ENCODE peak calls at places on chromosomes 3 and 15, in seven cellular contexts. One of them, this sample, is unnamed.

GRCh38 chr15:60426870-60427528 is 29.2 kb upstream of the ANXA2 start:
- DNase-seq in mesothelial cell of epicardium: no peak
- DNase-seq in D721Med: no peak
- DNase-seq in HL-60: no peak
- DNase-seq in vagina: no peak
- DNase-seq in brain microvascular endothelial cell: no peak
- DNase-seq in progenitor cell of endocrine pancreas: no peak
- DNase-seq in this sample: no peak

GRCh38 chr3:165839296-165840076 is 2.3 kb upstream of the BCHE start:
- DNase-seq in mesothelial cell of epicardium: no peak
- DNase-seq in D721Med: no peak
- DNase-seq in HL-60: no peak
- DNase-seq in vagina: no peak
- DNase-seq in brain microvascular endothelial cell: no peak
- DNase-seq in progenitor cell of endocrine pancreas: no peak
- DNase-seq in this sample: no peak

GRCh38 chr3:9881440-9881839 is 1.4 kb upstream of the CIDEC start:
- DNase-seq in mesothelial cell of epicardium: no peak
- DNase-seq in D721Med: no peak
- DNase-seq in HL-60: no peak
- DNase-seq in vagina: no peak
- DNase-seq in brain microvascular endothelial cell: no peak
- DNase-seq in progenitor cell of endocrine pancreas: no peak
- DNase-seq in this sample: no peak

GRCh38 chr15:56812255-56812654 is 78.9 kb upstream of the ZNF280D start:
- DNase-seq in mesothelial cell of epicardium: no peak
- DNase-seq in D721Med: no peak
- DNase-seq in HL-60: no peak
- DNase-seq in vagina: no peak
- DNase-seq in brain microvascular endothelial cell: no peak
- DNase-seq in progenitor cell of endocrine pancreas: no peak
- DNase-seq in this sample: no peak

GRCh38 chr3:64104691-64105101 is 81.4 kb upstream of the PSMD6 start:
- DNase-seq in mesothelial cell of epicardium: no peak
- DNase-seq in D721Med: no peak
- DNase-seq in HL-60: no peak
- DNase-seq in vagina: peak; percentile 18
- DNase-seq in brain microvascular endothelial cell: no peak
- DNase-seq in progenitor cell of endocrine pancreas: no peak
- DNase-seq in this sample: no peak

GRCh38 chr15:40500584-40501330 is 30.0 kb downstream of the CHST14 start:
- DNase-seq in mesothelial cell of epicardium: no peak
- DNase-seq in D721Med: no peak
- DNase-seq in HL-60: no peak
- DNase-seq in vagina: no peak
- DNase-seq in brain microvascular endothelial cell: peak; percentile 64
- DNase-seq in progenitor cell of endocrine pancreas: no peak
- DNase-seq in this sample: no peak

GRCh38 chr3:188854395-188855149 is 317.2 kb upstream of the TPRG1 start:
- DNase-seq in mesothelial cell of epicardium: no peak
- DNase-seq in D721Med: no peak
- DNase-seq in HL-60: no peak
- DNase-seq in vagina: no peak
- DNase-seq in brain microvascular endothelial cell: no peak
- DNase-seq in progenitor cell of endocrine pancreas: no peak
- DNase-seq in this sample: no peak

GRCh38 chr3:194282436-194283122 is 68.5 kb downstream of the CPN2 start:
- DNase-seq in mesothelial cell of epicardium: no peak
- DNase-seq in D721Med: no peak
- DNase-seq in HL-60: no peak
- DNase-seq in vagina: no peak
- DNase-seq in brain microvascular endothelial cell: no peak
- DNase-seq in progenitor cell of endocrine pancreas: no peak
- DNase-seq in this sample: peak; percentile 11

GRCh38 chr3:38843898-38844297 is 27.9 kb upstream of the SCN10A start:
- DNase-seq in mesothelial cell of epicardium: no peak
- DNase-seq in D721Med: no peak
- DNase-seq in HL-60: no peak
- DNase-seq in vagina: no peak
- DNase-seq in brain microvascular endothelial cell: peak; percentile 51
- DNase-seq in progenitor cell of endocrine pancreas: no peak
- DNase-seq in this sample: no peak

GRCh38 chr15:85992224-85992623 is 87.4 kb upstream of the AGBL1 start:
- DNase-seq in mesothelial cell of epicardium: no peak
- DNase-seq in D721Med: no peak
- DNase-seq in HL-60: no peak
- DNase-seq in vagina: no peak
- DNase-seq in brain microvascular endothelial cell: no peak
- DNase-seq in progenitor cell of endocrine pancreas: no peak
- DNase-seq in this sample: no peak

GRCh38 chr3:57007513-57008415 is 52.7 kb upstream of the SPATA12 start:
- DNase-seq in mesothelial cell of epicardium: no peak
- DNase-seq in D721Med: no peak
- DNase-seq in HL-60: no peak
- DNase-seq in vagina: peak; percentile 94
- DNase-seq in brain microvascular endothelial cell: peak; percentile 82
- DNase-seq in progenitor cell of endocrine pancreas: no peak
- DNase-seq in this sample: peak; percentile 44

GRCh38 chr3:136249593-136250225 is 431 bp upstream of the PCCB start:
- DNase-seq in mesothelial cell of epicardium: no peak
- DNase-seq in D721Med: no peak
- DNase-seq in HL-60: peak; percentile 34
- DNase-seq in vagina: no peak
- DNase-seq in brain microvascular endothelial cell: no peak
- DNase-seq in progenitor cell of endocrine pancreas: no peak
- DNase-seq in this sample: no peak

GRCh38 chr15:88393719-88394519 is 73.3 kb downstream of the MRPL46 start:
- DNase-seq in mesothelial cell of epicardium: peak; percentile 5
- DNase-seq in D721Med: no peak
- DNase-seq in HL-60: no peak
- DNase-seq in vagina: peak; percentile 85
- DNase-seq in brain microvascular endothelial cell: no peak
- DNase-seq in progenitor cell of endocrine pancreas: no peak
- DNase-seq in this sample: no peak

GRCh38 chr15:65077981-65078352 is 1.4 kb downstream of the KBTBD13 start:
- DNase-seq in mesothelial cell of epicardium: peak; percentile 68
- DNase-seq in D721Med: no peak
- DNase-seq in HL-60: peak; percentile 20
- DNase-seq in vagina: no peak
- DNase-seq in brain microvascular endothelial cell: peak; percentile 12
- DNase-seq in progenitor cell of endocrine pancreas: peak; percentile 38
- DNase-seq in this sample: no peak

GRCh38 chr3:155173771-155174170 is 93.7 kb downstream of the MME start:
- DNase-seq in mesothelial cell of epicardium: no peak
- DNase-seq in D721Med: no peak
- DNase-seq in HL-60: no peak
- DNase-seq in vagina: no peak
- DNase-seq in brain microvascular endothelial cell: no peak
- DNase-seq in progenitor cell of endocrine pancreas: no peak
- DNase-seq in this sample: no peak

GRCh38 chr3:145070795-145071194 is 1090.2 kb downstream of the PLOD2 start:
- DNase-seq in mesothelial cell of epicardium: no peak
- DNase-seq in D721Med: no peak
- DNase-seq in HL-60: no peak
- DNase-seq in vagina: no peak
- DNase-seq in brain microvascular endothelial cell: no peak
- DNase-seq in progenitor cell of endocrine pancreas: no peak
- DNase-seq in this sample: no peak

GRCh38 chr3:107416886-107417285 is 39.6 kb downstream of the CCDC54 start:
- DNase-seq in mesothelial cell of epicardium: no peak
- DNase-seq in D721Med: no peak
- DNase-seq in HL-60: no peak
- DNase-seq in vagina: no peak
- DNase-seq in brain microvascular endothelial cell: no peak
- DNase-seq in progenitor cell of endocrine pancreas: no peak
- DNase-seq in this sample: no peak

GRCh38 chr15:100030586-100031249 is 297.5 kb upstream of the LYSMD4 start:
- DNase-seq in mesothelial cell of epicardium: no peak
- DNase-seq in D721Med: no peak
- DNase-seq in HL-60: no peak
- DNase-seq in vagina: peak; percentile 67
- DNase-seq in brain microvascular endothelial cell: peak; percentile 39
- DNase-seq in progenitor cell of endocrine pancreas: no peak
- DNase-seq in this sample: no peak

GRCh38 chr15:77723756-77724155 is 91.0 kb upstream of the LINGO1 start:
- DNase-seq in mesothelial cell of epicardium: no peak
- DNase-seq in D721Med: no peak
- DNase-seq in HL-60: no peak
- DNase-seq in vagina: no peak
- DNase-seq in brain microvascular endothelial cell: no peak
- DNase-seq in progenitor cell of endocrine pancreas: no peak
- DNase-seq in this sample: no peak

GRCh38 chr15:74995779-74996765 is 709 bp downstream of the SCAMP5 start:
- DNase-seq in mesothelial cell of epicardium: peak; percentile 44
- DNase-seq in D721Med: no peak
- DNase-seq in HL-60: no peak
- DNase-seq in vagina: no peak
- DNase-seq in brain microvascular endothelial cell: no peak
- DNase-seq in progenitor cell of endocrine pancreas: peak; percentile 40
- DNase-seq in this sample: no peak
- TF ChIP-seq CTCF in mesothelial cell of epicardium: no peak
- TF ChIP-seq CTCF in D721Med: no peak
- TF ChIP-seq CTCF in HL-60: no peak
- TF ChIP-seq CTCF in vagina: no peak
- TF ChIP-seq CTCF in brain microvascular endothelial cell: no peak
- TF ChIP-seq CTCF in progenitor cell of endocrine pancreas: peak; percentile 16
- TF ChIP-seq CTCF in this sample: no peak

GRCh38 chr3:138686771-138687221 is 78.2 kb downstream of the FAIM start:
- DNase-seq in mesothelial cell of epicardium: no peak
- DNase-seq in D721Med: no peak
- DNase-seq in HL-60: no peak
- DNase-seq in vagina: no peak
- DNase-seq in brain microvascular endothelial cell: peak; percentile 80
- DNase-seq in progenitor cell of endocrine pancreas: no peak
- DNase-seq in this sample: no peak

GRCh38 chr3:138690036-138690435 is 81.5 kb downstream of the FAIM start:
- DNase-seq in mesothelial cell of epicardium: no peak
- DNase-seq in D721Med: no peak
- DNase-seq in HL-60: no peak
- DNase-seq in vagina: no peak
- DNase-seq in brain microvascular endothelial cell: no peak
- DNase-seq in progenitor cell of endocrine pancreas: no peak
- DNase-seq in this sample: no peak

GRCh38 chr3:138687236-138687635 is 78.7 kb downstream of the FAIM start:
- DNase-seq in mesothelial cell of epicardium: no peak
- DNase-seq in D721Med: no peak
- DNase-seq in HL-60: no peak
- DNase-seq in vagina: no peak
- DNase-seq in brain microvascular endothelial cell: peak; percentile 11
- DNase-seq in progenitor cell of endocrine pancreas: no peak
- DNase-seq in this sample: no peak

GRCh38 chr3:138692152-138692551 is 83.6 kb downstream of the FAIM start:
- DNase-seq in mesothelial cell of epicardium: no peak
- DNase-seq in D721Med: no peak
- DNase-seq in HL-60: no peak
- DNase-seq in vagina: no peak
- DNase-seq in brain microvascular endothelial cell: no peak
- DNase-seq in progenitor cell of endocrine pancreas: no peak
- DNase-seq in this sample: no peak

GRCh38 chr3:138688871-138689299 is 80.3 kb downstream of the FAIM start:
- DNase-seq in mesothelial cell of epicardium: no peak
- DNase-seq in D721Med: no peak
- DNase-seq in HL-60: no peak
- DNase-seq in vagina: no peak
- DNase-seq in brain microvascular endothelial cell: no peak
- DNase-seq in progenitor cell of endocrine pancreas: no peak
- DNase-seq in this sample: no peak
- TF ChIP-seq CTCF in mesothelial cell of epicardium: no peak
- TF ChIP-seq CTCF in D721Med: no peak
- TF ChIP-seq CTCF in HL-60: no peak
- TF ChIP-seq CTCF in vagina: no peak
- TF ChIP-seq CTCF in brain microvascular endothelial cell: no peak
- TF ChIP-seq CTCF in progenitor cell of endocrine pancreas: no peak
- TF ChIP-seq CTCF in this sample: no peak

GRCh38 chr3:61352300-61352699 is 101.0 kb upstream of the FHIT start:
- DNase-seq in mesothelial cell of epicardium: no peak
- DNase-seq in D721Med: no peak
- DNase-seq in HL-60: no peak
- DNase-seq in vagina: no peak
- DNase-seq in brain microvascular endothelial cell: no peak
- DNase-seq in progenitor cell of endocrine pancreas: no peak
- DNase-seq in this sample: no peak
- TF ChIP-seq CTCF in mesothelial cell of epicardium: no peak
- TF ChIP-seq CTCF in D721Med: no peak
- TF ChIP-seq CTCF in HL-60: no peak
- TF ChIP-seq CTCF in vagina: no peak
- TF ChIP-seq CTCF in brain microvascular endothelial cell: no peak
- TF ChIP-seq CTCF in progenitor cell of endocrine pancreas: no peak
- TF ChIP-seq CTCF in this sample: no peak

DNA sequence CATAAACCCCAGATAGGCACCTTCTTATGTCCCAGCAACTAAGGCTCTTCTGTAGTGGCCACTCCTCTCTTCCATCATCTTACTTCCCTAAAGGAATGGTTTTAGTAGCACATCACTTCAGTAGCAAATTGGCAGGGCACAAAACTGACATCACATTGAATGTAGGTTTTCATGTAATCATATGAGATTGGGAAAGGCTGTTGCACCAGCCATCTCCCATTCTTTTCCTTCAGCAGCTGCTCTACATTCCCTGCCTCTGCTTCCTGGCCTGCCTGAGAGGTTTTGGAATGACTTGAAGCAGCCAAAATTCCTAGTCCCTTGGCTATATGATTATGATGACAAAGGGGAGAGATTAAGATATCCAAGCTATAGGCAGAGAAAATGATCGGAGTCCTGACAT is 36.5 kb downstream of the NSUN3 start:
- DNase-seq in mesothelial cell of epicardium: no peak
- DNase-seq in D721Med: no peak
- DNase-seq in HL-60: no peak
- DNase-seq in vagina: no peak
- DNase-seq in brain microvascular endothelial cell: no peak
- DNase-seq in progenitor cell of endocrine pancreas: no peak
- DNase-seq in this sample: no peak
- TF ChIP-seq CTCF in mesothelial cell of epicardium: no peak
- TF ChIP-seq CTCF in D721Med: no peak
- TF ChIP-seq CTCF in HL-60: no peak
- TF ChIP-seq CTCF in vagina: no peak
- TF ChIP-seq CTCF in brain microvascular endothelial cell: no peak
- TF ChIP-seq CTCF in progenitor cell of endocrine pancreas: no peak
- TF ChIP-seq CTCF in this sample: no peak